ENCODE peak calls at places on chromosomes 11 and 22, in eight cellular contexts. One of them, this sample, is unnamed. For H3K27me3, the result is how much of the 10 kb centered on the place peaks cover.

GRCh38 chr22:49960159-49960966 is at the start of gene PIM3:
- DNase-seq in SK-N-SH: peak
- DNase-seq in stomach: peak
- DNase-seq in fibroblast of lung: peak
- DNase-seq in body of pancreas: peak
- DNase-seq in psoas muscle: peak
- DNase-seq in cardiac muscle cell: peak
- DNase-seq in heart left ventricle: peak
- DNase-seq in this sample: peak

GRCh38 chr11:93906486-93906885 is 56.1 kb upstream of the VSTM5 start:
- DNase-seq in SK-N-SH: no peak
- DNase-seq in stomach: no peak
- DNase-seq in fibroblast of lung: peak
- DNase-seq in body of pancreas: no peak
- DNase-seq in psoas muscle: no peak
- DNase-seq in cardiac muscle cell: no peak
- DNase-seq in heart left ventricle: no peak
- DNase-seq in this sample: no peak

GRCh38 chr11:55474321-55474720 is 79.9 kb upstream of the OR4C15 start:
- DNase-seq in SK-N-SH: no peak
- DNase-seq in stomach: no peak
- DNase-seq in fibroblast of lung: no peak
- DNase-seq in body of pancreas: no peak
- DNase-seq in psoas muscle: no peak
- DNase-seq in cardiac muscle cell: no peak
- DNase-seq in heart left ventricle: no peak
- DNase-seq in this sample: no peak

GRCh38 chr11:88175004-88175706 is at the start of gene RAB38:
- DNase-seq in SK-N-SH: peak
- DNase-seq in stomach: peak
- DNase-seq in fibroblast of lung: peak
- DNase-seq in body of pancreas: peak
- DNase-seq in psoas muscle: peak
- DNase-seq in cardiac muscle cell: peak
- DNase-seq in heart left ventricle: peak
- DNase-seq in this sample: no peak

GRCh38 chr11:117792241-117792640 is 4.8 kb downstream of the DSCAML1 start:
- DNase-seq in SK-N-SH: no peak
- DNase-seq in stomach: no peak
- DNase-seq in fibroblast of lung: no peak
- DNase-seq in body of pancreas: no peak
- DNase-seq in psoas muscle: no peak
- DNase-seq in cardiac muscle cell: no peak
- DNase-seq in heart left ventricle: no peak
- DNase-seq in this sample: no peak

GRCh38 chr22:29307658-29308147 is 1.3 kb downstream of the GAS2L1 start:
- DNase-seq in SK-N-SH: peak
- DNase-seq in stomach: no peak
- DNase-seq in fibroblast of lung: peak
- DNase-seq in body of pancreas: no peak
- DNase-seq in psoas muscle: no peak
- DNase-seq in cardiac muscle cell: no peak
- DNase-seq in heart left ventricle: no peak
- DNase-seq in this sample: no peak

GRCh38 chr22:24106385-24107381 is 74.6 kb upstream of the SUSD2 start:
- DNase-seq in SK-N-SH: no peak
- DNase-seq in stomach: no peak
- DNase-seq in fibroblast of lung: no peak
- DNase-seq in body of pancreas: no peak
- DNase-seq in psoas muscle: no peak
- DNase-seq in cardiac muscle cell: no peak
- DNase-seq in heart left ventricle: no peak
- DNase-seq in this sample: no peak

GRCh38 chr11:76615950-76616349 is 54.6 kb downstream of the LRRC32 start:
- DNase-seq in SK-N-SH: no peak
- DNase-seq in stomach: peak
- DNase-seq in fibroblast of lung: peak
- DNase-seq in body of pancreas: no peak
- DNase-seq in psoas muscle: no peak
- DNase-seq in cardiac muscle cell: no peak
- DNase-seq in heart left ventricle: peak
- DNase-seq in this sample: no peak

GRCh38 chr11:61725632-61726280 is 26.7 kb upstream of the MYRF start:
- DNase-seq in SK-N-SH: no peak
- DNase-seq in stomach: no peak
- DNase-seq in fibroblast of lung: peak
- DNase-seq in body of pancreas: no peak
- DNase-seq in psoas muscle: no peak
- DNase-seq in cardiac muscle cell: no peak
- DNase-seq in heart left ventricle: no peak
- DNase-seq in this sample: no peak

GRCh38 chr11:132158696-132159095 is 788.3 kb downstream of the NTM start:
- DNase-seq in SK-N-SH: peak
- DNase-seq in stomach: no peak
- DNase-seq in fibroblast of lung: peak
- DNase-seq in body of pancreas: no peak
- DNase-seq in psoas muscle: no peak
- DNase-seq in cardiac muscle cell: no peak
- DNase-seq in heart left ventricle: no peak
- DNase-seq in this sample: no peak
- H3K4me3 ChIP-seq in SK-N-SH: no peak
- H3K4me3 ChIP-seq in stomach: no peak
- H3K4me3 ChIP-seq in fibroblast of lung: no peak
- H3K4me3 ChIP-seq in body of pancreas: no peak
- H3K4me3 ChIP-seq in psoas muscle: no peak
- H3K4me3 ChIP-seq in cardiac muscle cell: no peak
- H3K4me3 ChIP-seq in heart left ventricle: no peak
- H3K4me3 ChIP-seq in this sample: no peak

GRCh38 chr11:2541321-2541680 is 96.5 kb downstream of the KCNQ1 start:
- DNase-seq in SK-N-SH: no peak
- DNase-seq in stomach: no peak
- DNase-seq in fibroblast of lung: no peak
- DNase-seq in body of pancreas: no peak
- DNase-seq in psoas muscle: no peak
- DNase-seq in cardiac muscle cell: no peak
- DNase-seq in heart left ventricle: no peak
- DNase-seq in this sample: no peak

GRCh38 chr11:2542406-2542805 is 97.6 kb downstream of the KCNQ1 start:
- DNase-seq in SK-N-SH: no peak
- DNase-seq in stomach: no peak
- DNase-seq in fibroblast of lung: no peak
- DNase-seq in body of pancreas: no peak
- DNase-seq in psoas muscle: peak
- DNase-seq in cardiac muscle cell: no peak
- DNase-seq in heart left ventricle: peak
- DNase-seq in this sample: no peak

GRCh38 chr11:2539761-2540520 is 95.1 kb downstream of the KCNQ1 start:
- DNase-seq in SK-N-SH: no peak
- DNase-seq in stomach: no peak
- DNase-seq in fibroblast of lung: no peak
- DNase-seq in body of pancreas: peak
- DNase-seq in psoas muscle: peak
- DNase-seq in cardiac muscle cell: no peak
- DNase-seq in heart left ventricle: peak
- DNase-seq in this sample: peak

GRCh38 chr11:2540521-2541320 is 95.9 kb downstream of the KCNQ1 start:
- DNase-seq in SK-N-SH: no peak
- DNase-seq in stomach: no peak
- DNase-seq in fibroblast of lung: no peak
- DNase-seq in body of pancreas: peak
- DNase-seq in psoas muscle: peak
- DNase-seq in cardiac muscle cell: no peak
- DNase-seq in heart left ventricle: peak
- DNase-seq in this sample: no peak

DNA sequence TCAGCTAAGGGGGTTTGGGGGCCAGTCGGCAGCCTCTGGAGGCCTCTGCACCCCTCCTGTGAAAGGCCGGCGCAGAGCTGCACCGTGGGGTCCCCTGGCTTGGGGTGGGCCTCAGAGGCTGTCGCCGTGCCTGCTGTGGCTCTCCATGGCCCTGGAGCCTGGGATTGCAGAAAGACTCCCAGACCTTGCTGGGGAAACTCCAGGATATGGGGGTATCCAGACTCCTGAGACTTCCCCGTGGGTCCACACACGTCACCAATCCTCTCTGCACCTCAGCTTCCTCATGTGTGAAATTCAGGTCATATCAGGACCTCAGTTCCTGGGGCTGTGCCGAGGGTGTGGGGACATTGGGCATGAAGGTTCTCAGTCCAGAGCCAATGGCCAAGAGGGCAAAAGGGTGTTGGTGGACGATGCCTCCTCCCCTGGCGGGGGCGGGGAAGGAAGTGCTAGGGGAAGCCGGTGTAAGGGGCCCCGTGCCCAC is 97.1 kb downstream of the KCNQ1 start:
- DNase-seq in SK-N-SH: no peak
- DNase-seq in stomach: no peak
- DNase-seq in fibroblast of lung: no peak
- DNase-seq in body of pancreas: peak
- DNase-seq in psoas muscle: peak
- DNase-seq in cardiac muscle cell: no peak
- DNase-seq in heart left ventricle: peak
- DNase-seq in this sample: no peak
- H3K27me3 ChIP-seq in SK-N-SH: under half
- H3K27me3 ChIP-seq in stomach: under half
- H3K27me3 ChIP-seq in fibroblast of lung: under half
- H3K27me3 ChIP-seq in body of pancreas: under half
- H3K27me3 ChIP-seq in psoas muscle: under half
- H3K27me3 ChIP-seq in cardiac muscle cell: under half
- H3K27me3 ChIP-seq in heart left ventricle: under half
- H3K27me3 ChIP-seq in this sample: under half

DNA sequence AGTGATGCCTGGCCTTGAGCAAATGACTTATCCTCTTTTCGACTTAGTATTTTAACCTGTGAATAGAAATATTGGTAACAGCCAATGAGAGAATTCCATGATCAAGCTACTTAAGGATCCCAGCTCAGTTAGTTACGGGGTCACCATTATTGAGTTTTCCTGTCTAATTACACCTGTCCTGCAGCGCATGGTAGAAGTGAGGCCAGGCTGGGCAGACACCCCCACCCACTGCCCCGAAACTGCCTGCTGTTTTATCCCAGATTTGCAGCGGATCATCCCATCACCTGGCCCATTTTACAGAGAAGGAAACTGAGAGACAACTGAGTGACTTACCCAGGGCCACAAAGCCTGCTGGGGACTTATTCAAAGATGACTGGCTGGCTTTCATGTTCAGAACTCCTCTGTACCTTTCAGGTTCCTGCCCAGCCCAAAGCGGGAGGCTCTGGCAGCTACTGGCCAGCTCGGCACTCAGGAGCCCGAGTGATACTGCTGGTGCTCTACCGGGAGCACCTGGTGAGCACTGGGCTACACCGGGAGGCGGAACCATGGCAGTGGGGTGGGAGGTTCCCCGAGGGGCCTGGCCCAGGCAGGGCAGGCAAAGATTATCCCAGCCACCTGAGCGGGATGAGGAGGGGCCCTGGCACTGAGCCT is 1.4 kb downstream of the MUS81 start:
- DNase-seq in SK-N-SH: no peak
- DNase-seq in stomach: no peak
- DNase-seq in fibroblast of lung: no peak
- DNase-seq in body of pancreas: no peak
- DNase-seq in psoas muscle: no peak
- DNase-seq in cardiac muscle cell: no peak
- DNase-seq in heart left ventricle: no peak
- DNase-seq in this sample: no peak
- H3K4me3 ChIP-seq in SK-N-SH: peak
- H3K4me3 ChIP-seq in stomach: peak
- H3K4me3 ChIP-seq in fibroblast of lung: peak
- H3K4me3 ChIP-seq in body of pancreas: no peak
- H3K4me3 ChIP-seq in psoas muscle: peak
- H3K4me3 ChIP-seq in cardiac muscle cell: peak
- H3K4me3 ChIP-seq in heart left ventricle: peak
- H3K4me3 ChIP-seq in this sample: peak

GRCh38 chr11:131217313-131218297 is 152.8 kb upstream of the NTM start:
- DNase-seq in SK-N-SH: no peak
- DNase-seq in stomach: no peak
- DNase-seq in fibroblast of lung: no peak
- DNase-seq in body of pancreas: no peak
- DNase-seq in psoas muscle: no peak
- DNase-seq in cardiac muscle cell: no peak
- DNase-seq in heart left ventricle: no peak
- DNase-seq in this sample: peak

GRCh38 chr11:131218542-131218941 is 151.9 kb upstream of the NTM start:
- DNase-seq in SK-N-SH: no peak
- DNase-seq in stomach: no peak
- DNase-seq in fibroblast of lung: no peak
- DNase-seq in body of pancreas: no peak
- DNase-seq in psoas muscle: no peak
- DNase-seq in cardiac muscle cell: no peak
- DNase-seq in heart left ventricle: no peak
- DNase-seq in this sample: no peak

GRCh38 chr11:131229221-131229620 is 141.2 kb upstream of the NTM start:
- DNase-seq in SK-N-SH: no peak
- DNase-seq in stomach: no peak
- DNase-seq in fibroblast of lung: no peak
- DNase-seq in body of pancreas: no peak
- DNase-seq in psoas muscle: no peak
- DNase-seq in cardiac muscle cell: no peak
- DNase-seq in heart left ventricle: no peak
- DNase-seq in this sample: no peak

GRCh38 chr11:131228378-131228777 is 142.0 kb upstream of the NTM start:
- DNase-seq in SK-N-SH: no peak
- DNase-seq in stomach: no peak
- DNase-seq in fibroblast of lung: no peak
- DNase-seq in body of pancreas: no peak
- DNase-seq in psoas muscle: no peak
- DNase-seq in cardiac muscle cell: no peak
- DNase-seq in heart left ventricle: no peak
- DNase-seq in this sample: no peak

GRCh38 chr11:131223198-131223975 is 147.0 kb upstream of the NTM start:
- DNase-seq in SK-N-SH: peak
- DNase-seq in stomach: no peak
- DNase-seq in fibroblast of lung: no peak
- DNase-seq in body of pancreas: no peak
- DNase-seq in psoas muscle: no peak
- DNase-seq in cardiac muscle cell: no peak
- DNase-seq in heart left ventricle: no peak
- DNase-seq in this sample: no peak
- H3K27me3 ChIP-seq in SK-N-SH: under half
- H3K27me3 ChIP-seq in stomach: under half
- H3K27me3 ChIP-seq in fibroblast of lung: under half
- H3K27me3 ChIP-seq in body of pancreas: under half
- H3K27me3 ChIP-seq in psoas muscle: under half
- H3K27me3 ChIP-seq in cardiac muscle cell: under half
- H3K27me3 ChIP-seq in heart left ventricle: under half
- H3K27me3 ChIP-seq in this sample: under half

GRCh38 chr11:6259638-6260019 is at the start of gene CCKBR:
- DNase-seq in SK-N-SH: peak
- DNase-seq in stomach: peak
- DNase-seq in fibroblast of lung: no peak
- DNase-seq in body of pancreas: peak
- DNase-seq in psoas muscle: no peak
- DNase-seq in cardiac muscle cell: peak
- DNase-seq in heart left ventricle: no peak
- DNase-seq in this sample: no peak
- H3K4me3 ChIP-seq in SK-N-SH: no peak
- H3K4me3 ChIP-seq in stomach: peak
- H3K4me3 ChIP-seq in fibroblast of lung: peak
- H3K4me3 ChIP-seq in body of pancreas: peak
- H3K4me3 ChIP-seq in psoas muscle: peak
- H3K4me3 ChIP-seq in cardiac muscle cell: peak
- H3K4me3 ChIP-seq in heart left ventricle: peak
- H3K4me3 ChIP-seq in this sample: no peak

This sample was measured in SJCRH30.